ENCODE peak calls at places on chromosomes 1 and 21, in eight cellular contexts. V is PC-9, A is OCI-LY7, R is fibroblast of lung, W is colonic mucosa, U is GM23338, H is esophagus squamous epithelium, L is IMR-90. S is an unnamed sample.
A peak's percentile ranks its signal among the peaks of the same experiment; 100 is the strongest.

GRCh38 chr1:95287078-95287477 is 53.1 kb downstream of the RWDD3 start:
- DNase-seq in V (no peak), A (no peak), R (no peak), W (no peak), U (peak; percentile 23), H (no peak), L (no peak), S (no peak)

GRCh38 chr1:229843627-229844238 is 217.7 kb downstream of the URB2 start:
- DNase-seq in V (no peak), A (peak; percentile 44), R (peak; percentile 7), W (peak; percentile 80), U (no peak), H (no peak), L (no peak), S (peak; percentile 56)

GRCh38 chr21:39885119-39885848 is 18.0 kb downstream of the PCP4 start:
- DNase-seq in V (no peak), A (no peak), R (peak; percentile 21), W (no peak), U (no peak), H (no peak), L (no peak), S (peak; percentile 97)

GRCh38 chr1:100752806-100753205 is 33.3 kb downstream of the VCAM1 start:
- DNase-seq in V (no peak), A (no peak), R (peak; percentile 46), W (no peak), U (no peak), H (no peak), L (no peak), S (no peak)

GRCh38 chr21:33232640-33233039 is 2.9 kb downstream of the IFNAR2 start:
- DNase-seq in V (no peak), A (no peak), R (no peak), W (no peak), U (no peak), H (no peak), L (no peak), S (no peak)

GRCh38 chr1:199085903-199086302 is 447.1 kb downstream of the PTPRC start:
- DNase-seq in V (no peak), A (no peak), R (no peak), W (no peak), U (no peak), H (no peak), L (no peak), S (no peak)

GRCh38 chr1:47906466-47907191 is 90.6 kb downstream of the TRABD2B start:
- DNase-seq in V (no peak), A (no peak), R (no peak), W (no peak), U (no peak), H (no peak), L (no peak), S (peak; percentile 82)

GRCh38 chr21:34642211-34643075 is 26.4 kb upstream of the CLIC6 start:
- DNase-seq in V (no peak), A (peak; percentile 68), R (peak; percentile 76), W (no peak), U (no peak), H (no peak), L (peak; percentile 18), S (no peak)

GRCh38 chr1:179529482-179529881 is 46.3 kb downstream of the NPHS2 start:
- DNase-seq in V (no peak), A (no peak), R (no peak), W (no peak), U (peak; percentile 91), H (no peak), L (no peak), S (no peak)

GRCh38 chr1:244970236-244970652 is 105.9 kb upstream of the HNRNPU start:
- DNase-seq in V (peak; percentile 53), A (peak; percentile 80), R (peak; percentile 67), W (no peak), U (peak; percentile 86), H (peak; percentile 41), L (peak; percentile 54), S (peak; percentile 85)

GRCh38 chr21:45080639-45081414 is 6.4 kb downstream of the ADARB1 start:
- DNase-seq in V (no peak), A (no peak), R (peak; percentile 52), W (no peak), U (no peak), H (no peak), L (peak; percentile 66), S (peak; percentile 29)

GRCh38 chr1:82697965-82698364 is 897.2 kb downstream of the ADGRL2 start:
- DNase-seq in V (no peak), A (no peak), R (no peak), W (no peak), U (no peak), H (no peak), L (no peak), S (no peak)

GRCh38 chr1:201495447-201496295 is 11.3 kb downstream of the CSRP1 start:
- DNase-seq in V (no peak), A (no peak), R (peak; percentile 39), W (peak; percentile 52), U (no peak), H (no peak), L (peak; percentile 67), S (peak; percentile 79)

GRCh38 chr1:55716151-55716550 is 501.0 kb upstream of the USP24 start:
- DNase-seq in V (no peak), A (no peak), R (peak; percentile 79), W (no peak), U (no peak), H (no peak), L (peak; percentile 61), S (no peak)

GRCh38 chr1:93905051-93905450 is 4.2 kb downstream of the GCLM start:
- DNase-seq in V (peak; percentile 34), A (no peak), R (no peak), W (no peak), U (no peak), H (no peak), L (peak; percentile 39), S (no peak)

GRCh38 chr1:31905093-31905509 is 33.1 kb downstream of the PTP4A2 start:
- DNase-seq in V (no peak), A (no peak), R (no peak), W (no peak), U (no peak), H (no peak), L (no peak), S (no peak)
- H3K36me3 ChIP-seq in V (peaks cover 40% of the 10 kb centered on the region), A (peaks cover 59% of the 10 kb centered on the region), R (peaks cover 4% of the 10 kb centered on the region), W (peaks cover 16% of the 10 kb centered on the region), U (peaks cover 17% of the 10 kb centered on the region), H (peaks cover 52% of the 10 kb centered on the region), L (peaks cover 23% of the 10 kb centered on the region), S (peaks cover 40% of the 10 kb centered on the region)

GRCh38 chr1:222045236-222045635 is 303.3 kb upstream of the DUSP10 start:
- DNase-seq in V (no peak), A (no peak), R (no peak), W (no peak), U (no peak), H (no peak), L (no peak), S (no peak)
- H3K27ac ChIP-seq in V (no peak overlapping the region), A (no peak overlapping the region), R (no peak overlapping the region), W (no peak overlapping the region), U (no peak overlapping the region), H (no peak overlapping the region), L (no peak overlapping the region), S (no peak overlapping the region)

GRCh38 chr1:30957560-30958222 is 49.1 kb upstream of the SDC3 start:
- DNase-seq in V (no peak), A (no peak), R (no peak), W (no peak), U (no peak), H (no peak), L (no peak), S (no peak)
- H3K36me3 ChIP-seq in V (peaks cover 18% of the 10 kb centered on the region), A (peaks cover 94% of the 10 kb centered on the region), R (peaks cover 4% of the 10 kb centered on the region), W (peaks cover 12% of the 10 kb centered on the region), U (peaks cover 44% of the 10 kb centered on the region), H (peaks cover 99% of the 10 kb centered on the region), L (peaks cover 31% of the 10 kb centered on the region), S (peaks cover 83% of the 10 kb centered on the region)

DNA sequence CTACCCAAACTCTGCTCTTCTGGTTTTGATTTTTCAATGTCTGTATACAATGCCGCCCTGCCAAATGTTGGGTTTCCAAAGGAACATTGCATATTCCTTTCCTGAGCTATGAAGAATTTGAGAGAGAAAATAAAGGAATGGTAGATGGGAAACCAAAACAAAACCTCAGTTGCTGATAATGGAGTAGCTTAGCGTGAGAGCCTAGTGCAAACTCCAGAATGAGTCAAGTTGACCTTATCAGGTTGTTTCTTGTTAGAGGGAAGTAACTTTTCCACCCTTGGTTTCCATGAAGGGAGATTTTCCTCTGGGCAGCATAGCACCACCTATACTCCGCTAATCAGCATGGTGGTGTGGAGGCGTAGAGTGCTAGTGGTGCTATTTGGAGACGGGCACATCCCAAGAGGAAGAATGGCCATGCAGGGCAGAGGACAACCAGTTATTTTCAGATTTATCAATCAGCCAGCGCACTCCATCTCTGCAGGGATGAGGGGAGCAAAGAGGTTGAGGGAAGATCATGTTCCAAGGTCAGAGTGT is 51.6 kb downstream of the BACH1 start:
- DNase-seq in V (no peak), A (no peak), R (peak; percentile 86), W (no peak), U (no peak), H (no peak), L (peak; percentile 40), S (no peak)
- H3K27ac ChIP-seq in V (no peak overlapping the region), A (no peak overlapping the region), R (no peak overlapping the region), W (no peak overlapping the region), U (no peak overlapping the region), H (no peak overlapping the region), L (peak overlapping the region; percentile 50), S (no peak overlapping the region)

DNA sequence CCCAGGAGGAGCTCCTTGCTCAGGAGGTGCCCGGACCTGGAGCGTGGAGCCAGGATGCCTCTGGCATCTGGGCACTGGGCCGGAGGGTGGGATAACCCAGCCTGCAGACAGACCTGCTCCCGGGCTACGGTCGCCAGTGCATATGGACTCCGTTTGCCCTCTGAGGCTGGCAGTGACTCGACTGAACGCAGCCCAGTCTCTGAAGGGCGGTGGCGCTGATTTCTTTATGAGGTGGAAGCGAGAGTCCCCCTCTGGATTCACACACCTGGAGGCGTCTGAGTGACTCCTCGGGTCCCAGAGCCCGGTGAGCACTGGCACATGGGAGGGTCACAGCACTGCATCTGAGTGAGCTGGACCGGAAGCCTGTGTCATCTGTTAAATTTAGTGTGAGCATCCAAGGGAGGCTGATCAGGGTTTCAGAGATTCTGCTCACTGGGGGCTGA is 60.5 kb upstream of the TTC34 start:
- DNase-seq in V (no peak), A (no peak), R (no peak), W (no peak), U (no peak), H (no peak), L (no peak), S (no peak)
- H3K36me3 ChIP-seq in V (no peaks in the 10 kb centered on the region), A (no peaks in the 10 kb centered on the region), R (no peaks in the 10 kb centered on the region), W (no peaks in the 10 kb centered on the region), U (no peaks in the 10 kb centered on the region), H (no peaks in the 10 kb centered on the region), L (no peaks in the 10 kb centered on the region), S (no peaks in the 10 kb centered on the region)

DNA sequence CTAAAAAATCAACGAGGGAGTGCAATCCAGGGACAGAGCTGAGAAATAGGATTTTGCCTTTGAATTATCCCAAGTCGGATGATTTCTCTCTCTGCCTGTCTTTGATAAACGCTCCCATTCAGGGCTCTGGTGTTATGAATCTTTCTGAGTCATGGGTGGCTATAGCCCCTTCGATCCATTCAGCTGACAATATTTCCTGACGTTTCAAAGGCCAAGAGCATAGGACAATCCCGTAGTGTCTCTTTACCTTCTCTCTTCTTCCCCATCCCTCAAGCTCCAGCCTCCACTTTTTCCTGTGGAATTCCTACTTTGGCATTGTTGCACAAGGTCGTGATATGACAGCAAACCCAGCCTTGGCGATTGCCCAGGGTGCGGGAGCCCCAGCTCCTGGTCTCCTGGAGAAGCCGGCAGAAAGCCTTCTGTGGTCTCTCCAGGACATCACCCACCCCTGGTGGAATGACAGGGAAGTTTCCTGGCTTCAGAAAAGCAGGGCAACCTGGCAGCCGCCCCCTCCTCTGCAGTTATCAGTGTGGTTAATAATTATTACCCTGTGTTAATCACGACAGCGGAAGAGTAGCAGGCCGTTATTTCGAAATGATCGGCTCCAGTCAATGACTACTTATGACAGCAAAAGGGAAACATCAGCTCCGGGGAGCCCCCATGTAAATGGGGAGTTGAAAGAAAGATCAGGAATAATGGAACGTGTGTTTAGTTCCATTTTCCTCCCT is 8.1 kb upstream of the PLXNA2 start:
- DNase-seq in V (no peak), A (no peak), R (no peak), W (no peak), U (peak; percentile 36), H (no peak), L (no peak), S (peak; percentile 79)
- H3K27ac ChIP-seq in V (no peak overlapping the region), A (no peak overlapping the region), R (no peak overlapping the region), W (no peak overlapping the region), U (no peak overlapping the region), H (no peak overlapping the region), L (no peak overlapping the region), S (no peak overlapping the region)